ENCODE peak calls at places on chromosomes 12 and 14, in seven cellular contexts. One of them, this sample, is unnamed.

GRCh38 chr12:121371404-121371803 is 19.2 kb upstream of the ANAPC5 start:
- DNase-seq in SW480: no peak
- DNase-seq in Caki2: no peak
- DNase-seq in activated CD8-positive, alpha-beta memory T cell treated with anti-CD3 and anti-CD28 coated beads, Interleukin-2, amount 10 ng/mL, durations not matched to agents 7 days and 5 days: no peak
- DNase-seq in AG04449: no peak
- DNase-seq in NCI-H1092: no peak
- DNase-seq in stimulated activated CD8-positive, alpha-beta memory T cell treated with anti-CD3 and anti-CD28 coated beads, Interleukin-15, amount 100 ng/mL, for 24 hours: no peak
- DNase-seq in this sample: no peak

GRCh38 chr12:62861157-62861535 is 73.8 kb downstream of the PPM1H start:
- DNase-seq in SW480: no peak
- DNase-seq in Caki2: no peak
- DNase-seq in activated CD8-positive, alpha-beta memory T cell treated with anti-CD3 and anti-CD28 coated beads, Interleukin-2, amount 10 ng/mL, durations not matched to agents 7 days and 5 days: no peak
- DNase-seq in AG04449: no peak
- DNase-seq in NCI-H1092: no peak
- DNase-seq in stimulated activated CD8-positive, alpha-beta memory T cell treated with anti-CD3 and anti-CD28 coated beads, Interleukin-15, amount 100 ng/mL, for 24 hours: no peak
- DNase-seq in this sample: no peak

GRCh38 chr12:42524716-42525115 is 64.8 kb downstream of the PRICKLE1 start:
- DNase-seq in SW480: no peak
- DNase-seq in Caki2: no peak
- DNase-seq in activated CD8-positive, alpha-beta memory T cell treated with anti-CD3 and anti-CD28 coated beads, Interleukin-2, amount 10 ng/mL, durations not matched to agents 7 days and 5 days: no peak
- DNase-seq in AG04449: no peak
- DNase-seq in NCI-H1092: no peak
- DNase-seq in stimulated activated CD8-positive, alpha-beta memory T cell treated with anti-CD3 and anti-CD28 coated beads, Interleukin-15, amount 100 ng/mL, for 24 hours: no peak
- DNase-seq in this sample: no peak

GRCh38 chr12:21547437-21547836 is 21.3 kb downstream of the SPX start:
- DNase-seq in SW480: no peak
- DNase-seq in Caki2: no peak
- DNase-seq in activated CD8-positive, alpha-beta memory T cell treated with anti-CD3 and anti-CD28 coated beads, Interleukin-2, amount 10 ng/mL, durations not matched to agents 7 days and 5 days: no peak
- DNase-seq in AG04449: no peak
- DNase-seq in NCI-H1092: no peak
- DNase-seq in stimulated activated CD8-positive, alpha-beta memory T cell treated with anti-CD3 and anti-CD28 coated beads, Interleukin-15, amount 100 ng/mL, for 24 hours: no peak
- DNase-seq in this sample: no peak

GRCh38 chr12:102022286-102022685 is 39.5 kb downstream of the WASHC3 start:
- DNase-seq in SW480: no peak
- DNase-seq in Caki2: no peak
- DNase-seq in activated CD8-positive, alpha-beta memory T cell treated with anti-CD3 and anti-CD28 coated beads, Interleukin-2, amount 10 ng/mL, durations not matched to agents 7 days and 5 days: no peak
- DNase-seq in AG04449: no peak
- DNase-seq in NCI-H1092: no peak
- DNase-seq in stimulated activated CD8-positive, alpha-beta memory T cell treated with anti-CD3 and anti-CD28 coated beads, Interleukin-15, amount 100 ng/mL, for 24 hours: no peak
- DNase-seq in this sample: no peak

GRCh38 chr12:67014642-67015041 is 254.5 kb upstream of the CAND1 start:
- DNase-seq in SW480: no peak
- DNase-seq in Caki2: no peak
- DNase-seq in activated CD8-positive, alpha-beta memory T cell treated with anti-CD3 and anti-CD28 coated beads, Interleukin-2, amount 10 ng/mL, durations not matched to agents 7 days and 5 days: no peak
- DNase-seq in AG04449: no peak
- DNase-seq in NCI-H1092: no peak
- DNase-seq in stimulated activated CD8-positive, alpha-beta memory T cell treated with anti-CD3 and anti-CD28 coated beads, Interleukin-15, amount 100 ng/mL, for 24 hours: no peak
- DNase-seq in this sample: no peak

GRCh38 chr12:41486718-41487117 is 298.6 kb downstream of the PDZRN4 start:
- DNase-seq in SW480: no peak
- DNase-seq in Caki2: no peak
- DNase-seq in activated CD8-positive, alpha-beta memory T cell treated with anti-CD3 and anti-CD28 coated beads, Interleukin-2, amount 10 ng/mL, durations not matched to agents 7 days and 5 days: no peak
- DNase-seq in AG04449: peak; percentile 0
- DNase-seq in NCI-H1092: no peak
- DNase-seq in stimulated activated CD8-positive, alpha-beta memory T cell treated with anti-CD3 and anti-CD28 coated beads, Interleukin-15, amount 100 ng/mL, for 24 hours: no peak
- DNase-seq in this sample: no peak

GRCh38 chr14:56482306-56482705 is 97.3 kb upstream of the TMEM260 start:
- DNase-seq in SW480: no peak
- DNase-seq in Caki2: peak; percentile 40
- DNase-seq in activated CD8-positive, alpha-beta memory T cell treated with anti-CD3 and anti-CD28 coated beads, Interleukin-2, amount 10 ng/mL, durations not matched to agents 7 days and 5 days: no peak
- DNase-seq in AG04449: no peak
- DNase-seq in NCI-H1092: peak; percentile 28
- DNase-seq in stimulated activated CD8-positive, alpha-beta memory T cell treated with anti-CD3 and anti-CD28 coated beads, Interleukin-15, amount 100 ng/mL, for 24 hours: no peak
- DNase-seq in this sample: no peak

GRCh38 chr12:153080-153746 is 60.7 kb downstream of the SLC6A12 start:
- DNase-seq in SW480: peak; percentile 87
- DNase-seq in Caki2: peak; percentile 31
- DNase-seq in activated CD8-positive, alpha-beta memory T cell treated with anti-CD3 and anti-CD28 coated beads, Interleukin-2, amount 10 ng/mL, durations not matched to agents 7 days and 5 days: peak; percentile 75
- DNase-seq in AG04449: no peak
- DNase-seq in NCI-H1092: peak; percentile 62
- DNase-seq in stimulated activated CD8-positive, alpha-beta memory T cell treated with anti-CD3 and anti-CD28 coated beads, Interleukin-15, amount 100 ng/mL, for 24 hours: no peak
- DNase-seq in this sample: no peak

GRCh38 chr14:102589761-102590290 is 2.6 kb upstream of the RCOR1 start:
- DNase-seq in SW480: no peak
- DNase-seq in Caki2: no peak
- DNase-seq in activated CD8-positive, alpha-beta memory T cell treated with anti-CD3 and anti-CD28 coated beads, Interleukin-2, amount 10 ng/mL, durations not matched to agents 7 days and 5 days: no peak
- DNase-seq in AG04449: no peak
- DNase-seq in NCI-H1092: no peak
- DNase-seq in stimulated activated CD8-positive, alpha-beta memory T cell treated with anti-CD3 and anti-CD28 coated beads, Interleukin-15, amount 100 ng/mL, for 24 hours: no peak
- DNase-seq in this sample: no peak

GRCh38 chr14:64113279-64113678 is 180.9 kb downstream of the ESR2 start:
- DNase-seq in SW480: peak; percentile 36
- DNase-seq in Caki2: no peak
- DNase-seq in activated CD8-positive, alpha-beta memory T cell treated with anti-CD3 and anti-CD28 coated beads, Interleukin-2, amount 10 ng/mL, durations not matched to agents 7 days and 5 days: no peak
- DNase-seq in AG04449: no peak
- DNase-seq in NCI-H1092: peak; percentile 24
- DNase-seq in stimulated activated CD8-positive, alpha-beta memory T cell treated with anti-CD3 and anti-CD28 coated beads, Interleukin-15, amount 100 ng/mL, for 24 hours: no peak
- DNase-seq in this sample: no peak

GRCh38 chr14:35366048-35366428 is 38.5 kb downstream of the NFKBIA start:
- DNase-seq in SW480: no peak
- DNase-seq in Caki2: peak; percentile 35
- DNase-seq in activated CD8-positive, alpha-beta memory T cell treated with anti-CD3 and anti-CD28 coated beads, Interleukin-2, amount 10 ng/mL, durations not matched to agents 7 days and 5 days: no peak
- DNase-seq in AG04449: no peak
- DNase-seq in NCI-H1092: no peak
- DNase-seq in stimulated activated CD8-positive, alpha-beta memory T cell treated with anti-CD3 and anti-CD28 coated beads, Interleukin-15, amount 100 ng/mL, for 24 hours: no peak
- DNase-seq in this sample: no peak

GRCh38 chr14:68734231-68734732 is 58.6 kb downstream of the ZFP36L1 start:
- DNase-seq in SW480: no peak
- DNase-seq in Caki2: no peak
- DNase-seq in activated CD8-positive, alpha-beta memory T cell treated with anti-CD3 and anti-CD28 coated beads, Interleukin-2, amount 10 ng/mL, durations not matched to agents 7 days and 5 days: peak; percentile 69
- DNase-seq in AG04449: no peak
- DNase-seq in NCI-H1092: no peak
- DNase-seq in stimulated activated CD8-positive, alpha-beta memory T cell treated with anti-CD3 and anti-CD28 coated beads, Interleukin-15, amount 100 ng/mL, for 24 hours: no peak
- DNase-seq in this sample: no peak

GRCh38 chr12:131923260-131923659 is 5.8 kb upstream of the PUS1 start:
- DNase-seq in SW480: no peak
- DNase-seq in Caki2: no peak
- DNase-seq in activated CD8-positive, alpha-beta memory T cell treated with anti-CD3 and anti-CD28 coated beads, Interleukin-2, amount 10 ng/mL, durations not matched to agents 7 days and 5 days: no peak
- DNase-seq in AG04449: no peak
- DNase-seq in NCI-H1092: no peak
- DNase-seq in stimulated activated CD8-positive, alpha-beta memory T cell treated with anti-CD3 and anti-CD28 coated beads, Interleukin-15, amount 100 ng/mL, for 24 hours: no peak
- DNase-seq in this sample: no peak

GRCh38 chr12:75481013-75481705 is 604 bp downstream of the GLIPR1 start:
- DNase-seq in SW480: no peak
- DNase-seq in Caki2: no peak
- DNase-seq in activated CD8-positive, alpha-beta memory T cell treated with anti-CD3 and anti-CD28 coated beads, Interleukin-2, amount 10 ng/mL, durations not matched to agents 7 days and 5 days: no peak
- DNase-seq in AG04449: no peak
- DNase-seq in NCI-H1092: no peak
- DNase-seq in stimulated activated CD8-positive, alpha-beta memory T cell treated with anti-CD3 and anti-CD28 coated beads, Interleukin-15, amount 100 ng/mL, for 24 hours: no peak
- DNase-seq in this sample: no peak

GRCh38 chr14:35333797-35334743 is 41.9 kb downstream of the PSMA6 start:
- DNase-seq in SW480: no peak
- DNase-seq in Caki2: no peak
- DNase-seq in activated CD8-positive, alpha-beta memory T cell treated with anti-CD3 and anti-CD28 coated beads, Interleukin-2, amount 10 ng/mL, durations not matched to agents 7 days and 5 days: peak; percentile 74
- DNase-seq in AG04449: no peak
- DNase-seq in NCI-H1092: no peak
- DNase-seq in stimulated activated CD8-positive, alpha-beta memory T cell treated with anti-CD3 and anti-CD28 coated beads, Interleukin-15, amount 100 ng/mL, for 24 hours: no peak
- DNase-seq in this sample: no peak

GRCh38 chr12:68815928-68816800 is 8.2 kb downstream of the MDM2 start:
- DNase-seq in SW480: no peak
- DNase-seq in Caki2: no peak
- DNase-seq in activated CD8-positive, alpha-beta memory T cell treated with anti-CD3 and anti-CD28 coated beads, Interleukin-2, amount 10 ng/mL, durations not matched to agents 7 days and 5 days: no peak
- DNase-seq in AG04449: no peak
- DNase-seq in NCI-H1092: no peak
- DNase-seq in stimulated activated CD8-positive, alpha-beta memory T cell treated with anti-CD3 and anti-CD28 coated beads, Interleukin-15, amount 100 ng/mL, for 24 hours: no peak
- DNase-seq in this sample: no peak

GRCh38 chr12:1656894-1657293 is 27.9 kb downstream of the WNT5B start:
- DNase-seq in SW480: no peak
- DNase-seq in Caki2: no peak
- DNase-seq in activated CD8-positive, alpha-beta memory T cell treated with anti-CD3 and anti-CD28 coated beads, Interleukin-2, amount 10 ng/mL, durations not matched to agents 7 days and 5 days: no peak
- DNase-seq in AG04449: no peak
- DNase-seq in NCI-H1092: no peak
- DNase-seq in stimulated activated CD8-positive, alpha-beta memory T cell treated with anti-CD3 and anti-CD28 coated beads, Interleukin-15, amount 100 ng/mL, for 24 hours: no peak
- DNase-seq in this sample: no peak

GRCh38 chr14:102028733-102029132 is 58.1 kb downstream of the HSP90AA1 start:
- DNase-seq in SW480: peak; percentile 92
- DNase-seq in Caki2: peak; percentile 49
- DNase-seq in activated CD8-positive, alpha-beta memory T cell treated with anti-CD3 and anti-CD28 coated beads, Interleukin-2, amount 10 ng/mL, durations not matched to agents 7 days and 5 days: no peak
- DNase-seq in AG04449: peak; percentile 58
- DNase-seq in NCI-H1092: no peak
- DNase-seq in stimulated activated CD8-positive, alpha-beta memory T cell treated with anti-CD3 and anti-CD28 coated beads, Interleukin-15, amount 100 ng/mL, for 24 hours: no peak
- DNase-seq in this sample: no peak

GRCh38 chr12:16562413-16562812 is 43.5 kb downstream of the LMO3 start:
- DNase-seq in SW480: no peak
- DNase-seq in Caki2: no peak
- DNase-seq in activated CD8-positive, alpha-beta memory T cell treated with anti-CD3 and anti-CD28 coated beads, Interleukin-2, amount 10 ng/mL, durations not matched to agents 7 days and 5 days: no peak
- DNase-seq in AG04449: no peak
- DNase-seq in NCI-H1092: no peak
- DNase-seq in stimulated activated CD8-positive, alpha-beta memory T cell treated with anti-CD3 and anti-CD28 coated beads, Interleukin-15, amount 100 ng/mL, for 24 hours: no peak
- DNase-seq in this sample: no peak

GRCh38 chr14:93090826-93091583 is 24.7 kb downstream of the ITPK1 start:
- DNase-seq in SW480: no peak
- DNase-seq in Caki2: no peak
- DNase-seq in activated CD8-positive, alpha-beta memory T cell treated with anti-CD3 and anti-CD28 coated beads, Interleukin-2, amount 10 ng/mL, durations not matched to agents 7 days and 5 days: no peak
- DNase-seq in AG04449: no peak
- DNase-seq in NCI-H1092: peak; percentile 41
- DNase-seq in stimulated activated CD8-positive, alpha-beta memory T cell treated with anti-CD3 and anti-CD28 coated beads, Interleukin-15, amount 100 ng/mL, for 24 hours: no peak
- DNase-seq in this sample: no peak

GRCh38 chr12:114695305-114695592 is 11.3 kb upstream of the TBX3 start:
- DNase-seq in SW480: no peak
- DNase-seq in Caki2: no peak
- DNase-seq in activated CD8-positive, alpha-beta memory T cell treated with anti-CD3 and anti-CD28 coated beads, Interleukin-2, amount 10 ng/mL, durations not matched to agents 7 days and 5 days: no peak
- DNase-seq in AG04449: no peak
- DNase-seq in NCI-H1092: no peak
- DNase-seq in stimulated activated CD8-positive, alpha-beta memory T cell treated with anti-CD3 and anti-CD28 coated beads, Interleukin-15, amount 100 ng/mL, for 24 hours: no peak
- DNase-seq in this sample: no peak

GRCh38 chr12:57765003-57765697 is 1.7 kb downstream of the CYP27B1 start:
- DNase-seq in SW480: peak; percentile 66
- DNase-seq in Caki2: peak; percentile 45
- DNase-seq in activated CD8-positive, alpha-beta memory T cell treated with anti-CD3 and anti-CD28 coated beads, Interleukin-2, amount 10 ng/mL, durations not matched to agents 7 days and 5 days: peak; percentile 72
- DNase-seq in AG04449: no peak
- DNase-seq in NCI-H1092: no peak
- DNase-seq in stimulated activated CD8-positive, alpha-beta memory T cell treated with anti-CD3 and anti-CD28 coated beads, Interleukin-15, amount 100 ng/mL, for 24 hours: no peak
- DNase-seq in this sample: no peak

GRCh38 chr14:19917243-19917642 is 3.2 kb upstream of the OR4K5 start:
- DNase-seq in SW480: no peak
- DNase-seq in Caki2: no peak
- DNase-seq in activated CD8-positive, alpha-beta memory T cell treated with anti-CD3 and anti-CD28 coated beads, Interleukin-2, amount 10 ng/mL, durations not matched to agents 7 days and 5 days: no peak
- DNase-seq in AG04449: no peak
- DNase-seq in NCI-H1092: no peak
- DNase-seq in stimulated activated CD8-positive, alpha-beta memory T cell treated with anti-CD3 and anti-CD28 coated beads, Interleukin-15, amount 100 ng/mL, for 24 hours: no peak
- DNase-seq in this sample: no peak

GRCh38 chr14:81480741-81481140 is 52.9 kb downstream of the SEL1L start:
- DNase-seq in SW480: no peak
- DNase-seq in Caki2: no peak
- DNase-seq in activated CD8-positive, alpha-beta memory T cell treated with anti-CD3 and anti-CD28 coated beads, Interleukin-2, amount 10 ng/mL, durations not matched to agents 7 days and 5 days: peak; percentile 79
- DNase-seq in AG04449: no peak
- DNase-seq in NCI-H1092: no peak
- DNase-seq in stimulated activated CD8-positive, alpha-beta memory T cell treated with anti-CD3 and anti-CD28 coated beads, Interleukin-15, amount 100 ng/mL, for 24 hours: no peak
- DNase-seq in this sample: no peak

GRCh38 chr12:63308701-63309100 is 157.7 kb upstream of the AVPR1A start:
- DNase-seq in SW480: no peak
- DNase-seq in Caki2: no peak
- DNase-seq in activated CD8-positive, alpha-beta memory T cell treated with anti-CD3 and anti-CD28 coated beads, Interleukin-2, amount 10 ng/mL, durations not matched to agents 7 days and 5 days: no peak
- DNase-seq in AG04449: no peak
- DNase-seq in NCI-H1092: no peak
- DNase-seq in stimulated activated CD8-positive, alpha-beta memory T cell treated with anti-CD3 and anti-CD28 coated beads, Interleukin-15, amount 100 ng/mL, for 24 hours: no peak
- DNase-seq in this sample: no peak

GRCh38 chr12:69984216-69984615 is 159.2 kb downstream of the MYRFL start:
- DNase-seq in SW480: no peak
- DNase-seq in Caki2: no peak
- DNase-seq in activated CD8-positive, alpha-beta memory T cell treated with anti-CD3 and anti-CD28 coated beads, Interleukin-2, amount 10 ng/mL, durations not matched to agents 7 days and 5 days: no peak
- DNase-seq in AG04449: no peak
- DNase-seq in NCI-H1092: no peak
- DNase-seq in stimulated activated CD8-positive, alpha-beta memory T cell treated with anti-CD3 and anti-CD28 coated beads, Interleukin-15, amount 100 ng/mL, for 24 hours: no peak
- DNase-seq in this sample: no peak

GRCh38 chr12:11762723-11763326 is 113.4 kb downstream of the ETV6 start:
- DNase-seq in SW480: no peak
- DNase-seq in Caki2: no peak
- DNase-seq in activated CD8-positive, alpha-beta memory T cell treated with anti-CD3 and anti-CD28 coated beads, Interleukin-2, amount 10 ng/mL, durations not matched to agents 7 days and 5 days: no peak
- DNase-seq in AG04449: no peak
- DNase-seq in NCI-H1092: no peak
- DNase-seq in stimulated activated CD8-positive, alpha-beta memory T cell treated with anti-CD3 and anti-CD28 coated beads, Interleukin-15, amount 100 ng/mL, for 24 hours: no peak
- DNase-seq in this sample: no peak

GRCh38 chr12:48794870-48795269 is 6.0 kb upstream of the ADCY6 start:
- DNase-seq in SW480: no peak
- DNase-seq in Caki2: peak; percentile 84
- DNase-seq in activated CD8-positive, alpha-beta memory T cell treated with anti-CD3 and anti-CD28 coated beads, Interleukin-2, amount 10 ng/mL, durations not matched to agents 7 days and 5 days: no peak
- DNase-seq in AG04449: no peak
- DNase-seq in NCI-H1092: no peak
- DNase-seq in stimulated activated CD8-positive, alpha-beta memory T cell treated with anti-CD3 and anti-CD28 coated beads, Interleukin-15, amount 100 ng/mL, for 24 hours: no peak
- DNase-seq in this sample: no peak

GRCh38 chr12:126537961-126538530 is 1472.8 kb downstream of the AACS start:
- DNase-seq in SW480: no peak
- DNase-seq in Caki2: no peak
- DNase-seq in activated CD8-positive, alpha-beta memory T cell treated with anti-CD3 and anti-CD28 coated beads, Interleukin-2, amount 10 ng/mL, durations not matched to agents 7 days and 5 days: no peak
- DNase-seq in AG04449: no peak
- DNase-seq in NCI-H1092: no peak
- DNase-seq in stimulated activated CD8-positive, alpha-beta memory T cell treated with anti-CD3 and anti-CD28 coated beads, Interleukin-15, amount 100 ng/mL, for 24 hours: no peak
- DNase-seq in this sample: no peak

GRCh38 chr12:6280053-6280469 is 30.4 kb upstream of the PLEKHG6 start:
- DNase-seq in SW480: peak; percentile 98
- DNase-seq in Caki2: peak; percentile 78
- DNase-seq in activated CD8-positive, alpha-beta memory T cell treated with anti-CD3 and anti-CD28 coated beads, Interleukin-2, amount 10 ng/mL, durations not matched to agents 7 days and 5 days: no peak
- DNase-seq in AG04449: peak; percentile 59
- DNase-seq in NCI-H1092: no peak
- DNase-seq in stimulated activated CD8-positive, alpha-beta memory T cell treated with anti-CD3 and anti-CD28 coated beads, Interleukin-15, amount 100 ng/mL, for 24 hours: no peak
- DNase-seq in this sample: peak; percentile 88

GRCh38 chr14:85617799-85618198 is 87.9 kb downstream of the FLRT2 start:
- DNase-seq in SW480: no peak
- DNase-seq in Caki2: no peak
- DNase-seq in activated CD8-positive, alpha-beta memory T cell treated with anti-CD3 and anti-CD28 coated beads, Interleukin-2, amount 10 ng/mL, durations not matched to agents 7 days and 5 days: no peak
- DNase-seq in AG04449: no peak
- DNase-seq in NCI-H1092: no peak
- DNase-seq in stimulated activated CD8-positive, alpha-beta memory T cell treated with anti-CD3 and anti-CD28 coated beads, Interleukin-15, amount 100 ng/mL, for 24 hours: no peak
- DNase-seq in this sample: no peak